ENCODE peak calls at places on chromosomes 13 and 19, in four cellular contexts. N is cardiac fibroblast, F is glutamatergic neuron, I is natural killer cell. P is an unnamed sample.

GRCh38 chr13:30702006-30702405 is 33.3 kb upstream of the ALOX5AP start:
- DNase-seq in F (no peak), I (no peak), N (no peak), P (no peak)

GRCh38 chr13:78193853-78194252 is 275.2 kb upstream of the EDNRB start:
- DNase-seq in F (no peak), I (no peak), N (no peak), P (no peak)

GRCh38 chr13:111280666-111281577 is 39.5 kb upstream of the TEX29 start:
- DNase-seq in N (peak), I (no peak), F (no peak), P (no peak)

GRCh38 chr13:99389520-99390304 is 82.5 kb upstream of the GPR183 start:
- DNase-seq in I (no peak), F (no peak), N (no peak), P (no peak)

GRCh38 chr13:99658266-99658991 is 157.2 kb downstream of the TM9SF2 start:
- DNase-seq in I (peak), N (peak), F (peak), P (no peak)

GRCh38 chr19:35963514-35963913 is 27.3 kb downstream of the LRFN3 start:
- DNase-seq in N (peak), I (peak), F (no peak), P (no peak)

GRCh38 chr13:50244913-50245574 is 229.8 kb downstream of the KCNRG start:
- DNase-seq in N (peak), F (no peak), I (no peak), P (peak)

GRCh38 chr13:97125051-97125809 is 96.9 kb upstream of the MBNL2 start:
- DNase-seq in N (peak), I (no peak), F (peak), P (no peak)

GRCh38 chr19:17951151-17952040 is 15.5 kb upstream of the KCNN1 start:
- DNase-seq in I (peak), N (no peak), F (peak), P (peak)

GRCh38 chr13:100645382-100645781 is 29.2 kb downstream of the TMTC4 start:
- DNase-seq in F (no peak), N (no peak), I (no peak), P (no peak)

GRCh38 chr13:91946498-91947070 is 548.2 kb downstream of the GPC5 start:
- DNase-seq in I (no peak), F (no peak), N (peak), P (no peak)

GRCh38 chr13:96781141-96781540 is 213.1 kb downstream of the OXGR1 start:
- DNase-seq in F (no peak), N (peak), I (no peak), P (no peak)

GRCh38 chr13:87820221-87820620 is 149.1 kb downstream of the SLITRK5 start:
- DNase-seq in N (no peak), F (no peak), I (no peak), P (no peak)

GRCh38 chr13:97321101-97321500 is 99.0 kb downstream of the MBNL2 start:
- DNase-seq in F (no peak), I (no peak), N (no peak), P (no peak)

GRCh38 chr19:54035215-54036178 is 28.2 kb downstream of the VSTM1 start:
- DNase-seq in N (peak), I (no peak), F (no peak), P (no peak)

GRCh38 chr13:34254366-34254765 is 436.4 kb downstream of the RFC3 start:
- DNase-seq in N (no peak), F (no peak), I (no peak), P (no peak)

GRCh38 chr13:29936051-29936813 is 85.8 kb upstream of the UBL3 start:
- DNase-seq in F (no peak), N (no peak), I (no peak), P (no peak)

GRCh38 chr19:13018037-13018914 is 23.0 kb downstream of the NFIX start:
- DNase-seq in I (no peak), N (no peak), F (no peak), P (no peak)

GRCh38 chr13:112445411-112446271 is 69.5 kb downstream of the SPACA7 start:
- DNase-seq in N (no peak), F (no peak), I (peak), P (no peak)

GRCh38 chr13:60572003-60572792 is 175.2 kb downstream of the TDRD3 start:
- DNase-seq in F (no peak), N (peak), I (no peak), P (no peak)

GRCh38 chr19:17001603-17002183 is 24.9 kb downstream of the CPAMD8 start:
- DNase-seq in F (no peak), I (peak), N (no peak), P (no peak)

GRCh38 chr19:13689050-13689449 is 75.3 kb upstream of the MRI1 start:
- DNase-seq in I (no peak), N (peak), F (no peak), P (no peak)

GRCh38 chr13:113652404-113653263 is 5.4 kb downstream of the ATP4B start:
- DNase-seq in F (peak), N (no peak), I (peak), P (peak)

GRCh38 chr19:48445256-48445605 is 552 bp upstream of the GRWD1 start:
- DNase-seq in N (peak), F (no peak), I (no peak), P (no peak)

GRCh38 chr19:3029070-3029923 is at the start of gene TLE2:
- DNase-seq in F (no peak), I (no peak), N (no peak), P (no peak)

GRCh38 chr13:42041017-42041683 is 7.3 kb upstream of the DGKH start:
- DNase-seq in F (peak), N (peak), I (no peak), P (no peak)

GRCh38 chr13:42043676-42044075 is 4.8 kb upstream of the DGKH start:
- DNase-seq in I (no peak), F (no peak), N (no peak), P (no peak)

GRCh38 chr13:42039946-42040729 is 8.3 kb upstream of the DGKH start:
- DNase-seq in I (peak), F (peak), N (peak), P (peak)

GRCh38 chr13:42040730-42041016 is 7.8 kb upstream of the DGKH start:
- DNase-seq in I (no peak), F (no peak), N (no peak), P (no peak)

GRCh38 chr13:42041684-42042035 is 6.8 kb upstream of the DGKH start:
- DNase-seq in N (peak), F (peak), I (no peak), P (no peak)
- TF ChIP-seq CTCF in N (peak), F (no peak), I (no peak), P (peak)

GRCh38 chr19:49799271-49799797 is 13.8 kb downstream of the FUZ start:
- DNase-seq in F (no peak), I (no peak), N (no peak), P (no peak)

GRCh38 chr19:49800771-49801170 is 12.3 kb downstream of the FUZ start:
- DNase-seq in I (no peak), N (no peak), F (no peak), P (no peak)

GRCh38 chr19:49798574-49798973 is 14.5 kb downstream of the FUZ start:
- DNase-seq in I (no peak), F (no peak), N (no peak), P (no peak)

GRCh38 chr19:49801401-49801888 is 11.6 kb downstream of the FUZ start:
- DNase-seq in I (no peak), F (no peak), N (no peak), P (no peak)

DNA sequence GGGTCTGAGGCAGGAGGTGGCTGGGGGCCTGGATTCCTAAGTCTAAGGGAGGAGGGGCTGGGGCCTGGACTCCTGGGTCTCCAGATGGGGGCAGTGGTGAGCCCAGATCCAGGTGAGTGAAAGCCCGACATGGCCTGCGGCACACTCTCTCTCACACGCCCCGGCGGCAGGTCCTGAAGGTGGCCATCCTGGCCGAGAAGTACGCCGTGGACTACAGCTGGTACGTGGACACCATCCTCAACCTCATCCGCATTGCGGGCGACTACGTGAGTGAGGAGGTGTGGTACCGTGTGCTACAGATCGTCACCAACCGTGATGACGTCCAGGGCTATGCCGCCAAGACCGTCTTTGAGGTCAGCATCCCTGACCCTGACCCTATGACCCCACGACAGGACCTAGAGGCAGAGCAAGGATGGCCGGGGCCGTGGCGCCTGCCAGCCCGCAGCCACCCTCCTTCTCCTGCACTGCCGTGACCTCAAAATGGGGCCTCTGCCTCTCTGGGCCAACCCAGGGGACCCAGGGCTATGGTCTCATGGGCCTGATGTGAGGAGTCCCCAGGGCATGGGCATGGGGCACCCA is 13.2 kb downstream of the FUZ start:
- DNase-seq in I (no peak), N (no peak), F (no peak), P (no peak)
- TF ChIP-seq CTCF in I (no peak), N (no peak), F (no peak), P (no peak)

GRCh38 chr13:25062479-25062878 is 33.5 kb upstream of the PABPC3 start:
- DNase-seq in N (no peak), I (no peak), F (no peak), P (no peak)
- TF ChIP-seq CTCF in N (no peak), I (no peak), F (no peak), P (no peak)

DNA sequence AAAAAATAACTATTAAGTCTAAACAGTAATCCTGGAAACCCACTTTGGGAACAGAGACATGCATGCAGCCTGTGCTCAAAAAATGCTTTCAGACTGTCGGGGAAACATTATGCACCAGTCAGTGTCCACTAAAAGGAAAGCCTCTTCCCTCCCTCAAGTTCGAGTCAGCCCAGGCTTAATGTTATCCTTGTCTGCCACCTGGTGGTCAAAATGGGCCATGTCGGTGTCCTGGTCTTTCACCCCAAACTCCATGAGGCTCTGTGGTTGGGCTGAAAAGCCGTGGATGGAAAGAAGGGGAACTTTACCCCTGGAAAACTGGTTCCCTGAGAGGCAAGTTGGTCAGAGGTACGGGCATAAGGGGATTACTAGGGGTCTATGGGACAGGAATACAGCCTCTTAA is 88.4 kb upstream of the ZNF492 start:
- DNase-seq in I (no peak), F (no peak), N (peak), P (no peak)
- TF ChIP-seq CTCF in I (no peak), F (peak), N (peak), P (peak)

GRCh38 chr13:108855737-108856387 is 226.5 kb downstream of the MYO16 start:
- DNase-seq in F (no peak), I (no peak), N (no peak), P (no peak)

GRCh38 chr13:108859202-108860012 is 230.0 kb downstream of the MYO16 start:
- DNase-seq in I (no peak), N (peak), F (no peak), P (no peak)

GRCh38 chr13:108858676-108859075 is 229.3 kb downstream of the MYO16 start:
- DNase-seq in N (no peak), F (no peak), I (no peak), P (no peak)

DNA sequence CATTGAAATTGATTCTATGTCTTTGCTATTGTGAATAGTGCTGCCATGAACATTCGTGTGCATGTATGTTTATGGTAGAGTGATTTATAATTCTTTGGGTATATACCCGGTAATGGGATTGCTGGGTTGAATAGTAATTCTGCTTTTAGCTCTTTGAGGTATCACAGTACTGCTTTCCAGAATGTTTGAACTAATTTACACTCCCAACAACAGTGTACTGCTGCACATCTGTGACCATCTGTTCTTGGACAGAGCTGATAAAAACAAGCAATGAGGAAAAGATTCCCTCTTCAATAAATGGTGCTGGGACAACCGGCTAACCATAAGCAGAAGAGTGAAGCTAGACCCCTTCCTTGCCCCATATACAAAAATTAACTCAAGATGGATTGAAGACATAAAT is 231.0 kb downstream of the MYO16 start:
- DNase-seq in F (no peak), I (no peak), N (no peak), P (no peak)
- TF ChIP-seq CTCF in F (no peak), I (no peak), N (no peak), P (no peak)

GRCh38 chr13:40342461-40342860 is 324.0 kb downstream of the FOXO1 start:
- DNase-seq in I (no peak), F (no peak), N (no peak), P (no peak)
- TF ChIP-seq CTCF in I (no peak), F (no peak), N (no peak), P (no peak)

P was measured in CD14-positive monocyte.